ENCODE peak calls at places on chromosomes 5 and 9, in nine cellular contexts. Q is A549, H is lower lobe of right lung, N is uterus, I is psoas muscle, Z is keratinocyte, U is Peyer's patch, F is SK-N-MC, D is tibial artery. R is an unnamed sample.

GRCh38 chr9:14814229-14814628 is 91.7 kb upstream of the CER1 start:
- DNase-seq in D (no peak), H (no peak), F (no peak), Q (no peak), I (no peak), Z (no peak), N (no peak), U (no peak), R (no peak)

GRCh38 chr5:36606437-36607113 is at the start of gene SLC1A3:
- DNase-seq in Z (peak; percentile 50), I (peak; percentile 69), F (no peak), Q (peak; percentile 24), H (peak; percentile 55), D (peak; percentile 62), N (peak; percentile 20), U (peak; percentile 50), R (peak; percentile 79)

GRCh38 chr5:150155258-150156032 is at the start of gene PDGFRB:
- DNase-seq in D (peak; percentile 97), I (peak; percentile 94), Z (no peak), Q (no peak), N (peak; percentile 94), H (peak; percentile 70), U (peak; percentile 88), F (no peak), R (peak; percentile 94)

GRCh38 chr9:114506082-114506390 is 763 bp upstream of the WHRN start:
- DNase-seq in Z (no peak), D (no peak), U (no peak), I (no peak), N (no peak), H (no peak), F (no peak), Q (no peak), R (no peak)

GRCh38 chr9:125997510-125997823 is 250.3 kb downstream of the PBX3 start:
- DNase-seq in Z (no peak), H (peak; percentile 72), Q (no peak), F (no peak), N (no peak), I (peak; percentile 35), U (no peak), D (no peak), R (no peak)

GRCh38 chr5:144248015-144248414 is 77.3 kb downstream of the KCTD16 start:
- DNase-seq in Q (no peak), U (no peak), N (no peak), F (no peak), D (no peak), I (no peak), H (no peak), Z (no peak), R (no peak)

GRCh38 chr5:157464518-157465171 is 4.6 kb downstream of the NIPAL4 start:
- DNase-seq in Z (peak; percentile 96), N (peak; percentile 73), D (peak; percentile 71), Q (peak; percentile 80), F (no peak), H (no peak), I (no peak), U (peak; percentile 58), R (peak; percentile 90)

GRCh38 chr9:129289131-129289731 is 111.2 kb upstream of the IER5L start:
- DNase-seq in N (peak; percentile 7), H (peak; percentile 20), Z (no peak), D (peak; percentile 17), F (no peak), U (peak; percentile 35), I (peak; percentile 23), Q (no peak), R (no peak)

GRCh38 chr5:148146487-148146886 is 21.9 kb upstream of the SPINK14 start:
- DNase-seq in D (no peak), Q (no peak), N (no peak), I (no peak), H (no peak), Z (no peak), U (no peak), F (no peak), R (no peak)

DNA sequence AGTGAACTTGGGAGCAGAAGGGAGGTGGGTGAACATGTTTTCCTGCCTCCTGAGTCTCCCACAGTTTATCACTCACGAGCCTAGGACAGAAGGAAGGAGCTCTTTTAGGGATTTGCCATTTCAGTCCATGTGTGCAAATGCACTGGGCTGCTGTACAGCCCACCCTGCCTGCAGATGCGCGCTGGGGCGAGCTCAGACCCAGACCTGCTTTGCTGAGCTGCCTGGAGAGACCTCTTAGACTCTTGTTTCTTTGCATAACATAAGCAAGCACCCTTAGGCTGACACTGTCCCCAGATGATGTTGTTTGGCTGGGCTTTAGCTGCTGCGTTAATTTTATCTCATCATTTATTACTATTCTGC is 199.0 kb downstream of the CACNA1B start:
- DNase-seq in Z (no peak), H (no peak), Q (no peak), F (no peak), D (no peak), U (no peak), N (no peak), I (no peak), R (no peak)
- H3K9me3 ChIP-seq in Z (peaks cover 2% of the 10 kb centered on the region), H (no peaks in the 10 kb centered on the region), Q (no peaks in the 10 kb centered on the region), F (no peaks in the 10 kb centered on the region), D (no peaks in the 10 kb centered on the region), U (no peaks in the 10 kb centered on the region), N (no peaks in the 10 kb centered on the region), I (no peaks in the 10 kb centered on the region), R (no peaks in the 10 kb centered on the region)

DNA sequence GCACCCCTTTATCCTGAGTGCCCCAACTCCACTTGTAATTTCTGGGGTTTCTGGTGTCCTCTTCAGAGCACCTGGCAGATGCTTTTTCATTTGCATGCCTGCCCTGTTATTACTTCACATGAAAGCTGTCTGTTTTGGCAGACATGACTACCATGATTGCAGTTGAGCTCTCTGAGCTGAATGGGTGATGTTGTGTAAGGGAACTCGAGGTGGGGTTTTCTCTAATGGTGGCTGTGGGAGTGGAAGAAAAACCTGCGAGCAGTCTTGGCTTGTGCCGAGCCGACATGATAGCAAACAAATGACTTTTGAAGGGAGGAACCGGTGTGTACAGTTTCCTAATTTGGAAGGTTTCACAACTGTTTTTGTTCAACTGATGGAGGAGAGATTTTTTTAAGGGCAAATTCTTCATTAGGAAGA is 196.2 kb downstream of the AOPEP start:
- DNase-seq in N (peak; percentile 72), I (no peak), Q (peak; percentile 47), F (no peak), Z (no peak), H (no peak), U (no peak), D (peak; percentile 74), R (peak; percentile 58)
- H3K4me3 ChIP-seq in N (no peak overlapping the region), I (peak overlapping the region; percentile 0), Q (peak overlapping the region; percentile 3), F (peak overlapping the region; percentile 60), Z (no peak overlapping the region), H (no peak overlapping the region), U (no peak overlapping the region), D (no peak overlapping the region), R (peak overlapping the region; percentile 27)

DNA sequence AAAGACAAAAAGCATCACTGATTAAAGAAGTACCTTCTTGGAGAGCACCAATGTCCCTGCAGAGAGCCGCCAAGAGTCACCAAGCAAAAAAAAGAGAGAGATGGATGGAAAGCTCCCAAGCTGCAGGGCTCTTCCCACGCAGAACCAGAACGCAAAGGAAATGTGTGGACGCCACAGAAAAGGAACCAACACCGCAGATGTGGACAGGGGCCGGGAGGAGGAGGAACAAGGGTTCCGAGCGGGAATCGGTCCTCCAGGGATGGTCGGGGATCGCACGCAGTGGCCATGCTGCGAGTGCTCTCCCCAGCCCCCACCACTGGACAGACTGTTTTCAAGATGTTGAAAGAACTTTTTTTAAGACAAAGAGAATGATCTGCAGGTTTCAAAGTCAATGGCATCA is 40.2 kb upstream of the ZNF354A start:
- DNase-seq in Q (no peak), Z (no peak), N (no peak), I (no peak), H (no peak), F (no peak), U (peak; percentile 26), D (no peak), R (no peak)
- H3K9me3 ChIP-seq in Q (peaks cover 15% of the 10 kb centered on the region), Z (peaks cover 6% of the 10 kb centered on the region), N (no peaks in the 10 kb centered on the region), I (no peaks in the 10 kb centered on the region), H (no peaks in the 10 kb centered on the region), F (no peaks in the 10 kb centered on the region), U (no peaks in the 10 kb centered on the region), D (no peaks in the 10 kb centered on the region), R (no peaks in the 10 kb centered on the region)

GRCh38 chr9:79613145-79613544 is 41.4 kb downstream of the TLE4 start:
- DNase-seq in D (no peak), U (no peak), N (no peak), H (no peak), Z (no peak), I (no peak), F (no peak), Q (no peak), R (no peak)

GRCh38 chr9:79611091-79611614 is 39.4 kb downstream of the TLE4 start:
- DNase-seq in N (no peak), D (no peak), F (no peak), I (no peak), H (no peak), Q (no peak), Z (no peak), U (no peak), R (peak; percentile 30)

GRCh38 chr9:79609468-79610018 is 37.8 kb downstream of the TLE4 start:
- DNase-seq in U (no peak), F (no peak), Z (no peak), D (no peak), H (no peak), Q (no peak), N (no peak), I (no peak), R (no peak)

GRCh38 chr9:79615038-79615437 is 43.3 kb downstream of the TLE4 start:
- DNase-seq in Q (no peak), D (no peak), F (no peak), I (no peak), N (no peak), U (no peak), Z (no peak), H (no peak), R (no peak)

DNA sequence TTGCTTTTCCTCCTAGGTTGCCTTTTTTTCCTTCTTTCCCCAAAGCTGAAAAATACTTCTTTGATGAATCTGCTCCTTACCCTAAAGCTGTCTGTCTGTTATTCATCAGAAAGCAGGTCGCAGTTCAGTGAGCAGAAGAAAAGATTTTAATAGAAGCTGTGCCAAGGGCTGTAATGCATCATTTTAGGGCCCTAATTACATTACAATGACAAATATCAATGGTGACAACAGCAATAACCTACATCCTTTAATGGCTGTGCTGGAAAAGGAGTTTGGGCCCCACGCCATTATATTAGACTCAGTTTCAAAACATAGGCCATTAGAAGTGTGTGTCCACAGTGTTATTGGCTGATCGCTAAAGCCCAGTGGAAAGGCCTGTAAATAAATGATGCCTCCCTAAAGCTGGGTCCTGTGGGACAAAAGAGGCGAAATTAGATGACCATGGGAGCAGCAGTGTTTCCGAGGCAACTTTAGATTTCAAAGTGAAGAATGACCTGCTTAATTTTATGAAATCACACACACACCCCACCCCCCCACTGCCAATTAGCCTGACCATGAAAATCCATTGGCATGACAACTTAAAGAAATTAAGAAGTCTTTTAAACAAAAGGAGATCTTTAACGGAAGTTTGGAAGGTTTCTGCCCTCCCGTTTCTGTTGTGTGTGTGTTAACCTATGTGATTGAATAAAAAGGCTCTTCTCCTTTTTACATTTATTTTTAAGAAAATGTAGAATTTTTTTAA is 38.4 kb downstream of the TLE4 start:
- DNase-seq in Z (no peak), I (no peak), H (no peak), Q (no peak), F (no peak), N (no peak), D (no peak), U (no peak), R (peak; percentile 87)
- H3K4me3 ChIP-seq in Z (no peak overlapping the region), I (no peak overlapping the region), H (no peak overlapping the region), Q (no peak overlapping the region), F (no peak overlapping the region), N (no peak overlapping the region), D (no peak overlapping the region), U (no peak overlapping the region), R (no peak overlapping the region)

GRCh38 chr5:40124367-40124766 is 555.3 kb upstream of the PTGER4 start:
- DNase-seq in D (no peak), Q (peak; percentile 16), Z (no peak), N (no peak), H (no peak), F (no peak), I (no peak), U (no peak), R (peak; percentile 26)

GRCh38 chr5:40121236-40121635 is 558.5 kb upstream of the PTGER4 start:
- DNase-seq in N (no peak), I (no peak), Z (no peak), H (no peak), D (no peak), F (no peak), Q (no peak), U (no peak), R (no peak)
- H3K9me3 ChIP-seq in N (no peaks in the 10 kb centered on the region), I (no peaks in the 10 kb centered on the region), Z (peaks cover 5% of the 10 kb centered on the region), H (peaks cover 12% of the 10 kb centered on the region), D (no peaks in the 10 kb centered on the region), F (no peaks in the 10 kb centered on the region), Q (peaks cover 16% of the 10 kb centered on the region), U (no peaks in the 10 kb centered on the region), R (no peaks in the 10 kb centered on the region)